ENCODE peak calls at places on chromosomes 2 and 18, in six cellular contexts. R, G, P, I, Q and V are unnamed samples.

GRCh38 chr2:207758010-207758409 is 11.7 kb downstream of the FZD5 start:
- DNase-seq in I (no peak), P (no peak), R (no peak), G (no peak), Q (no peak), V (no peak)

GRCh38 chr2:216636570-216637450 is 3.6 kb downstream of the IGFBP2 start:
- DNase-seq in Q (peak), G (peak), I (peak), P (peak), R (peak), V (peak)

GRCh38 chr2:237223208-237223861 is 137.6 kb downstream of the COPS8 start:
- DNase-seq in R (no peak), G (peak), I (peak), P (peak), Q (peak), V (no peak)

GRCh38 chr2:219612605-219613286 is 14.7 kb upstream of the SLC4A3 start:
- DNase-seq in G (no peak), R (peak), Q (no peak), I (no peak), P (no peak), V (no peak)

GRCh38 chr2:134625311-134625710 is 93.5 kb downstream of the TMEM163 start:
- DNase-seq in P (no peak), R (no peak), I (peak), Q (no peak), G (no peak), V (no peak)

GRCh38 chr18:76522104-76522503 is 27.1 kb upstream of the ZNF516 start:
- DNase-seq in P (no peak), G (no peak), Q (no peak), R (no peak), I (no peak), V (peak)

GRCh38 chr2:26449278-26450030 is 28.5 kb downstream of the OTOF start:
- DNase-seq in I (no peak), Q (no peak), R (no peak), G (no peak), P (no peak), V (no peak)

GRCh38 chr2:215790548-215791421 is 222.6 kb downstream of the MREG start:
- DNase-seq in P (no peak), R (no peak), Q (no peak), G (no peak), I (no peak), V (no peak)

GRCh38 chr2:170821631-170822291 is 5.1 kb downstream of the GAD1 start:
- DNase-seq in Q (no peak), I (no peak), G (no peak), R (no peak), P (no peak), V (no peak)

GRCh38 chr2:166411473-166412230 is 35.9 kb upstream of the SCN9A start:
- DNase-seq in P (peak), R (no peak), G (peak), Q (no peak), I (peak), V (no peak)

GRCh38 chr2:134676960-134677359 is 41.8 kb downstream of the TMEM163 start:
- DNase-seq in R (no peak), I (no peak), G (no peak), Q (no peak), P (no peak), V (no peak)